ENCODE peak calls at places on chromosomes 12 and 14, in eight cellular contexts. R is gastrocnemius medialis, T is Peyer's patch, Q is A549, Y is esophagus squamous epithelium, O is ovary, K is uterus, U is HepG2. P is an unnamed sample.

GRCh38 chr14:24734917-24735500 is 101.0 kb upstream of the GZMB start:
- DNase-seq in R (no peak), Q (peak), Y (no peak), O (no peak), T (no peak), U (peak), K (no peak), P (peak)

GRCh38 chr12:126537961-126538530 is 1472.8 kb downstream of the AACS start:
- DNase-seq in O (no peak), K (no peak), U (no peak), T (no peak), R (no peak), Y (no peak), Q (no peak), P (no peak)

GRCh38 chr14:38972511-38972910 is 130.5 kb downstream of the SEC23A start:
- DNase-seq in R (no peak), T (no peak), U (no peak), Q (no peak), Y (no peak), K (no peak), O (no peak), P (no peak)

GRCh38 chr14:88837495-88837894 is 13.0 kb downstream of the TTC8 start:
- DNase-seq in Y (no peak), U (no peak), O (no peak), T (no peak), K (no peak), Q (no peak), R (no peak), P (no peak)

GRCh38 chr12:76311796-76312195 is 36.4 kb downstream of the BBS10 start:
- DNase-seq in Y (no peak), T (no peak), R (no peak), U (no peak), O (no peak), K (no peak), Q (peak), P (no peak)

GRCh38 chr12:89768586-89769482 is 60.2 kb upstream of the ATP2B1 start:
- DNase-seq in U (peak), O (no peak), T (no peak), K (no peak), Q (peak), Y (no peak), R (no peak), P (peak)

GRCh38 chr12:113788020-113788856 is 177.9 kb downstream of the RBM19 start:
- DNase-seq in O (no peak), Q (no peak), Y (no peak), T (no peak), K (no peak), U (no peak), R (no peak), P (no peak)

GRCh38 chr12:42798811-42799438 is 209.4 kb upstream of the PRICKLE1 start:
- DNase-seq in U (no peak), T (no peak), Q (no peak), O (no peak), K (no peak), R (no peak), Y (no peak), P (no peak)

GRCh38 chr12:12467222-12467621 is 95.4 kb downstream of the DUSP16 start:
- DNase-seq in R (no peak), Y (no peak), U (no peak), O (no peak), Q (no peak), K (no peak), T (no peak), P (no peak)

GRCh38 chr12:131092911-131093901 is 139.5 kb downstream of the ADGRD1 start:
- DNase-seq in O (peak), U (no peak), R (no peak), T (no peak), Y (no peak), Q (no peak), K (peak), P (no peak)

GRCh38 chr14:69013943-69014782 is 35.1 kb upstream of the ACTN1 start:
- DNase-seq in Y (no peak), R (peak), T (no peak), Q (peak), O (no peak), U (peak), K (no peak), P (no peak)

GRCh38 chr12:104172564-104172935 is 34.5 kb upstream of the NFYB start:
- DNase-seq in O (no peak), U (no peak), R (no peak), Y (no peak), Q (no peak), T (no peak), K (no peak), P (no peak)

GRCh38 chr12:81086342-81086741 is 8.5 kb downstream of the ACSS3 start:
- DNase-seq in Y (no peak), T (no peak), R (peak), U (peak), O (no peak), K (no peak), Q (no peak), P (no peak)

GRCh38 chr12:11553871-11554533 is 95.5 kb upstream of the ETV6 start:
- DNase-seq in Q (peak), U (peak), T (peak), K (no peak), R (no peak), O (no peak), Y (no peak), P (peak)

GRCh38 chr12:124264879-124265278 is 30.0 kb upstream of the RFLNA start:
- DNase-seq in U (no peak), Q (no peak), K (no peak), T (no peak), O (no peak), Y (no peak), R (no peak), P (no peak)

GRCh38 chr12:113230315-113231274 is 9.3 kb downstream of the TPCN1 start:
- DNase-seq in T (no peak), Q (no peak), K (no peak), U (peak), O (no peak), Y (no peak), R (peak), P (peak)

GRCh38 chr14:68680541-68681051 is 112.3 kb downstream of the ZFP36L1 start:
- DNase-seq in Y (no peak), U (no peak), R (peak), Q (no peak), T (no peak), K (no peak), O (no peak), P (no peak)

GRCh38 chr14:22314183-22314820 is 274.7 kb downstream of the DAD1 start:
- DNase-seq in Q (peak), O (no peak), K (no peak), U (peak), R (no peak), Y (no peak), T (no peak), P (peak)

GRCh38 chr14:90698379-90698869 is 117.8 kb downstream of the TTC7B start:
- DNase-seq in U (no peak), Q (no peak), T (no peak), K (peak), Y (no peak), R (peak), O (peak), P (no peak)

DNA sequence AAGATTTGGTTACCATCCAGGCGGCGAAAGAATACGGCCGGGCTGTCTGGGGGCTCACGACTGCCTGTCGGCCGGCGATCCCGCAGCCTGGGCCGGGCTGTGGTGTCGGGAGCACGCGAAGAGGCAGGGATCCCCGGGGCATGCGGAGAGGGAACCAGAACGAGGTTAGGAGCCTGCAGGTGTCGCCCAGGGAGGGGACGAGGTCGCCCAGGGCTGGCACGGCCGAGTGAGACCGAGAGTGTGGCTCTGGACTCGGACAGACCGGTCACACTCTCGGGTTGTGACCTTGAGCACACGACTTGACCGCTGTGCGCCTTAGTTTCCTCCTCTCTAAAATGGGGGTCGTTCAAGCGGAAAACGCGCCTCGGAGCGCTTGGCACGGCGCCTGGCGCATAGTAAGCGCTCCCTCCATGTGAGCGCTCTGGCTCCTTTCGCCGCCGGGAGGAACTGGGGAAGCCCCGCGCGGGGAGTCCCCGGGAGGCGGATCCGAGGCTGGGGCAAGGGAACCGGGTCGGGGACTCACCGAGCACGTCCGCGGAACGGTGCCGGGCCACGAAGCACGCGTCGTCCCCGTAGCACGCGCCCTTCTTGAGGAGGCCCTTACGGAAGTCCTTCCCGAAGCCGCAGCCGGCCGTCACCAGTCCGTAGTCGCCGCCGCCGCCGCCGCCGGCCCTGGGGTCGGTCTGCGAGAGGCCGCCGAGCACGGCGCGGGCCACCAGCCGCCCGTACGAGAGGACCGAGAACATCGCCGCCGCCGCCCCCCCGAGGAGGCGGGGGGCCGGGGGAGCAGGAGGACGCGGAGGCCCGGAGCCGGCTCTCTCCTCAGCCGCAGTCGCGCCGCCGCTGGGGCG is 607 bp downstream of the PPTC7 start:
- DNase-seq in Y (no peak), R (peak), U (no peak), T (peak), Q (peak), K (peak), O (peak), P (peak)
- TF ChIP-seq POLR2A in Y (no peak), R (peak), U (no peak), T (no peak), Q (no peak), K (no peak), O (no peak), P (no peak)

GRCh38 chr12:94149781-94150482 is 1.6 kb downstream of the PLXNC1 start:
- DNase-seq in Y (no peak), K (peak), Q (peak), R (no peak), U (no peak), O (peak), T (peak), P (peak)
- TF ChIP-seq POLR2A in Y (no peak), K (no peak), Q (no peak), R (no peak), U (no peak), O (peak), T (no peak), P (no peak)

DNA sequence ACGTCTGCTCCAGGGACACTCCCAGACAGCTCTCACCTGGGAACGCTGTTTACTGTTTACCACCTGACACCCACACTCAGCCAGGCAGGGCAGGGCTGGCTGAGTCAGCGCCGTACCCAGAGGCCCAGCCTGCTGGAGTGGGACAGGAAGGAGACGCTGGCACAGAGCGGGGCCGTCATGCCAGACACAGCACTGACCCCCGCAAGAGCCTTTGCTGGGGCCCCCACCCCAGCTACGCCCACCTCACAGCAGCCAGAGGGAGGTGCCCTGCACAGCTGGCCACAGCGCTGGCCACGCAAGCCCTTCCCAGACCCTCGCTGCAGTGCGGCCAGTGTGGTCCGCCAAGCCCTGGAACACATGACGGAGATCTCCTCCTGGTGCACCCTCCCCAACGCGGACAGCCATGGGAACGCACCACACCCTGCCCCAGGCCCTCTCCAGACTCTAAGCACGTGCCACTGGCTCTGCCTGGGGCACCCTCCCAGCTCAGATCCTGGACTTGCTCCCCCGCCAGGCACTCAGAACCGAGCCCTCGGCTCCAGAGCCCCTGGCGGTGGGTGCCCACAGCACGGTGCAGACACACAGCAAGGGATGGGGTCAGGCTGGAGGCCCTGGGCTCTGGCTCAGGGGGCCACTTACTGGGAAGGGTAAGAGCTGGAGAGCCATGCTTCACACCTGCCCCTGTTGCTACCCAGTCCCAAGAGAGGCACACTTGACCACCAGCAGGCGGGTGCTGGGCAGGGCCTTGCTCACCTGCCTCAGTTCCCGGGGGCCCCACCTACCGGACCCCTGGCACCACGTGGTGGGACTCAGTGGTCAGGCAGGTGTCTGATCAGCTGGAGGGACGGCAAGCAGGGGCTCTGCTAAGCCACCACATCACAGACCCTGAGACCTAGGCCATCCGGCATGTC is 5.6 kb downstream of the AHNAK2 start:
- DNase-seq in U (no peak), O (peak), T (no peak), R (peak), Q (peak), Y (no peak), K (peak), P (no peak)
- TF ChIP-seq POLR2A in U (no peak), O (no peak), T (peak), R (no peak), Q (no peak), Y (no peak), K (no peak), P (no peak)

DNA sequence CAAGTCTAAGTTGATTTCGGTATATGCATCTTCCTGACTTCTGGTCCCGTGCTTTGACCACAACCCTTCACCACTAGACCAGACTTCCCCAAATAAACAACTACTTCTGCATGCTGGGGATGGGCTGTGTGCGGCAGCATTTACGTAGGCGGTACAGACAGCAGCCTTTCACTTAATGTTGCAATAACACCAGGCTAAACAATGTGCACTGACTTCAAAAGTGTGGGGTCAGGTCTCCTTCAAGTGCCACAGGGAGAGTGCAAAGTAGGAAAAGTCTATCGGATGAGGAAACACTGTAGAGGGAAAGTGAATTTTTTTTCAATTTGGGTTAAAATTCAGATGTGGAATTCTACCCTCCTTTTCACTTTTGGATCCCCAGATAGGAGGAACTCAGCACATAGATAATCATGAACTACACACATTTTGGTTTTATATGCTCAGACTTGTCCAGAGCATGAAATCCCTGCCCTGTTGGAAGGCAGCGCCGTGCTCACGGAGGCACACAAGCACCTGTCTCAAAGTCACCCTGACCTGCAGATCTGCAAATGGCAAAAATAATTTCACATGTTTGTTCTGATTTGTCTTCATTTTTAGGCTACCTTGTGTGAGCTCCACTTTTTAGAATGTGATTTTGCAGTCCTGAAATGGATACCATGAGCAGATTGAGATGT is 3.6 kb upstream of the FOS start:
- DNase-seq in T (peak), Q (no peak), U (no peak), K (no peak), Y (no peak), R (peak), O (no peak), P (no peak)
- TF ChIP-seq POLR2A in T (no peak), Q (no peak), U (no peak), K (no peak), Y (no peak), R (peak), O (no peak), P (no peak)

DNA sequence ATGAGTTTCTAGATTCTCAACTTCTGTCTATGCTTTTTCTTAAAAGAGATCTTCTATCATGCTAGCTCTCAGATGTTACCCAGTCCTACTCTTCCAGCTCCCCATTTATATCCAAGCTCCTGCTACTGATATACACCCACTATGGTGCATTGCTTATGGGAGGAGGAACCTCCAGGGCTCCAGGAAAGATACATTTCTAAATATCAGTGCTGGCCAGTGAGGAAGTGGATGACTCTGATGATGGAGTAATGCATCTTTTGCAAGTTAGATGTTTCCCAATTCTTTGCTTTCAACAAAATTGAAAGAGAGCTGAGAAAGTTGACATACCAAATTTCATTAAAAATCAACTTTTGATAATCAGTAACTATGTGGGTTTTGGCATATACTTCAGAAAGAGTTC is 105.7 kb upstream of the RESF1 start:
- DNase-seq in Y (no peak), K (no peak), Q (no peak), O (no peak), R (no peak), T (no peak), U (no peak), P (no peak)
- TF ChIP-seq POLR2A in Y (no peak), K (no peak), Q (no peak), O (no peak), R (no peak), T (no peak), U (no peak), P (no peak)

GRCh38 chr12:56636118-56636674 is 6.1 kb upstream of the BAZ2A start:
- DNase-seq in K (peak), Q (peak), U (peak), Y (no peak), R (peak), T (peak), O (peak), P (peak)
- TF ChIP-seq POLR2A in K (peak), Q (peak), U (peak), Y (no peak), R (peak), T (peak), O (peak), P (peak)

GRCh38 chr12:132138941-132139871 is 4.9 kb downstream of the DDX51 start:
- DNase-seq in Y (no peak), R (no peak), K (no peak), T (no peak), U (no peak), Q (no peak), O (no peak), P (no peak)
- TF ChIP-seq POLR2A in Y (no peak), R (no peak), K (no peak), T (no peak), U (no peak), Q (no peak), O (no peak), P (no peak)

GRCh38 chr12:47779943-47780504 is 7.0 kb downstream of the SLC48A1 start:
- DNase-seq in O (no peak), Y (no peak), K (no peak), R (no peak), T (no peak), U (no peak), Q (no peak), P (no peak)

GRCh38 chr12:47782372-47782770 is 9.3 kb downstream of the SLC48A1 start:
- DNase-seq in R (no peak), Y (no peak), K (no peak), Q (no peak), O (no peak), T (no peak), U (no peak), P (no peak)

GRCh38 chr12:47783024-47783755 is 10.2 kb downstream of the SLC48A1 start:
- DNase-seq in Y (no peak), R (no peak), K (no peak), T (no peak), U (no peak), O (no peak), Q (no peak), P (no peak)

GRCh38 chr12:47779301-47779942 is 6.4 kb downstream of the SLC48A1 start:
- DNase-seq in Y (peak), O (peak), R (peak), Q (peak), K (peak), T (peak), U (peak), P (peak)

DNA sequence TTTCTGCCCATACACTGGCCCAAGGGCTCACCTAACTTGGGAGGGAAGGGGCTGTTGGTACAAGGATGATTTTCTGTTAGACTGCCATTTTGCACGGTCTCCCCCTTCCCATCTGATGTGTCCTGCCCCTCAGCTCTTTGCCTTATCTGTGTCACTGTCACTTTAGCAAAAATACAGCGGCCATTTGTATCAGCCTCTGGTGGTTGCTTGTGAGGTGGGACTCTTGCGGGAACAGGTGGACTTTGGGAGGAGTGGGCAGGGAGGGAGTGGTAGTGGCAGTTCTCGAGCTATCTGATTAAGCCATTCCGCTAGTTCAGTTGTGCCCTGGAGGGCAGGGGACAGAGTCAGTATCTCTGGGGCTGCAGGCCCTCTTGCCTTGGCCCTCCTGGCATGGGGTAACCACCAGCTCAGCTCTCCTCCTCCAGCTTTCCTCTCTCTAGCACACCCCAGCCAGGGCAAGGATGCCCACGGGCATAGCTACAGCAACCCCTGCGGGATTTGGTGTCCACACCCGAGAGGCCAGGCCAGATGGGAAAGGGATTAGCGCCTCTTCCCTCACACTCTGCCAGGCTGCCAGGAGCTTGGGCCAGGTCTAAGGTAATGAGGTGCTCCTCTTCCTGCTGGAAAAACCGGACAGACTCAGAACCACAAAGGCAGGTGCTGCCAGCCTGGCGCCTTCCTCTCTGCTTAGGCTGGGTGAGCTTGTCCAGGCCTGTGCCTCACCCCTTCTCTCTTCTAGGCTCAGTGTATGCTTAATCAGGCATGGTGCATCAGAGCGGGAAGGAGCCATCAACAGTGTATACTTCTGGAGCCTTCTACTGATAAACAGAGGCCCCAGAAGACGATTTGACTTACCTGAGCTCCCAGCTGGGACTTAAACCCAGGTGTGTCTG is 8.7 kb downstream of the SLC48A1 start:
- DNase-seq in K (no peak), Q (no peak), T (no peak), U (no peak), R (no peak), Y (no peak), O (no peak), P (peak)
- TF ChIP-seq POLR2A in K (no peak), Q (no peak), T (no peak), U (no peak), R (no peak), Y (no peak), O (no peak), P (no peak)

GRCh38 chr14:102139248-102140026 is at the start of gene WDR20:
- DNase-seq in Y (peak), U (peak), O (peak), Q (peak), T (peak), R (peak), K (peak), P (peak)
- TF ChIP-seq POLR2A in Y (no peak), U (peak), O (peak), Q (peak), T (no peak), R (peak), K (peak), P (peak)

P was measured in erythroblast.